ENCODE peak calls at places on chromosomes 3 and 15, in nine cellular contexts. Q, P, Y, N, G, W, O, R and F are unnamed samples.

GRCh38 chr3:49647741-49648140 is 26.4 kb upstream of the APEH start:
- DNase-seq in W (no peak), P (no peak), Q (no peak), O (no peak), G (no peak), N (no peak), Y (no peak), R (no peak), F (no peak)

GRCh38 chr3:13268961-13269391 is 151.1 kb downstream of the NUP210 start:
- DNase-seq in P (no peak), G (no peak), Q (no peak), R (no peak), O (no peak), N (no peak), Y (no peak), W (no peak), F (no peak)

GRCh38 chr3:72591522-72592421 is 256.5 kb downstream of the SHQ1 start:
- DNase-seq in O (no peak), P (peak; percentile 11), Y (no peak), R (no peak), Q (no peak), G (peak; percentile 58), W (peak; percentile 77), N (no peak), F (peak; percentile 60)

GRCh38 chr3:133038089-133038730 is at the start of gene TMEM108:
- DNase-seq in G (peak; percentile 88), N (peak; percentile 87), Y (peak; percentile 45), R (peak; percentile 29), W (no peak), P (peak; percentile 79), Q (peak; percentile 75), O (peak; percentile 87), F (peak; percentile 39)

GRCh38 chr15:61057830-61058529 is 171.1 kb downstream of the RORA start:
- DNase-seq in Q (no peak), W (no peak), N (no peak), Y (no peak), R (no peak), P (no peak), G (no peak), O (no peak), F (no peak)

GRCh38 chr15:41661529-41662225 is 1.5 kb downstream of the MGA start:
- DNase-seq in O (peak; percentile 84), P (peak; percentile 79), Y (peak; percentile 69), G (peak; percentile 69), R (peak; percentile 57), Q (peak; percentile 44), N (peak; percentile 82), W (peak; percentile 72), F (peak; percentile 87)

GRCh38 chr3:136955813-136956212 is 2.0 kb upstream of the IL20RB start:
- DNase-seq in N (no peak), O (no peak), W (peak; percentile 79), Y (no peak), P (no peak), G (no peak), Q (no peak), R (no peak), F (no peak)

GRCh38 chr15:83248151-83248851 is 36.2 kb downstream of the BNC1 start:
- DNase-seq in R (peak; percentile 13), N (peak; percentile 84), O (peak; percentile 71), P (peak; percentile 42), G (peak; percentile 39), Q (no peak), Y (peak; percentile 48), W (peak; percentile 60), F (peak; percentile 73)

GRCh38 chr15:100311099-100311751 is 30.6 kb downstream of the ADAMTS17 start:
- DNase-seq in Q (no peak), R (no peak), W (no peak), G (no peak), Y (no peak), P (no peak), N (no peak), O (peak; percentile 21), F (no peak)

GRCh38 chr15:29687939-29688884 is 134.1 kb downstream of the TJP1 start:
- DNase-seq in O (no peak), Y (no peak), G (no peak), P (no peak), N (no peak), R (no peak), W (no peak), Q (no peak), F (no peak)

GRCh38 chr3:181316481-181316880 is 326.9 kb upstream of the DNAJC19 start:
- DNase-seq in G (peak; percentile 4), N (no peak), P (no peak), W (peak; percentile 30), R (no peak), O (no peak), Q (no peak), Y (no peak), F (peak; percentile 19)

GRCh38 chr3:158528306-158528705 is 42.7 kb upstream of the MLF1 start:
- DNase-seq in Q (no peak), Y (no peak), N (no peak), G (no peak), R (no peak), P (no peak), W (no peak), O (no peak), F (no peak)

GRCh38 chr3:28317438-28318022 is 31.0 kb upstream of the ZCWPW2 start:
- DNase-seq in G (peak; percentile 12), O (peak; percentile 24), Q (no peak), P (no peak), R (peak; percentile 16), N (peak; percentile 53), W (peak; percentile 36), Y (peak; percentile 62), F (peak; percentile 48)

GRCh38 chr3:46266598-46266997 is 24.3 kb downstream of the CCR3 start:
- DNase-seq in W (peak; percentile 38), Y (no peak), R (no peak), G (no peak), Q (no peak), O (no peak), P (no peak), N (no peak), F (no peak)

GRCh38 chr3:172280406-172281051 is 167.7 kb downstream of the GHSR start:
- DNase-seq in Q (no peak), N (no peak), W (peak; percentile 80), O (no peak), P (no peak), Y (no peak), R (no peak), G (peak; percentile 8), F (no peak)

GRCh38 chr15:69059170-69059943 is 44.9 kb downstream of the NOX5 start:
- DNase-seq in O (peak; percentile 83), W (peak; percentile 81), Y (peak; percentile 82), Q (peak; percentile 56), N (peak; percentile 95), G (peak; percentile 94), P (peak; percentile 70), R (peak; percentile 74), F (peak; percentile 99)

GRCh38 chr3:72448858-72449257 is 399.4 kb downstream of the SHQ1 start:
- DNase-seq in W (peak; percentile 72), Q (no peak), Y (no peak), G (peak; percentile 32), N (no peak), P (no peak), O (no peak), R (no peak), F (no peak)

GRCh38 chr3:107882261-107882660 is 208.6 kb downstream of the CD47 start:
- DNase-seq in Q (no peak), R (no peak), O (no peak), Y (no peak), N (no peak), W (no peak), G (no peak), P (no peak), F (no peak)

GRCh38 chr3:188000361-188000861 is 153.5 kb upstream of the LPP start:
- DNase-seq in Y (peak; percentile 43), N (no peak), G (no peak), R (no peak), O (no peak), P (no peak), W (no peak), Q (peak; percentile 59), F (no peak)

GRCh38 chr15:33201376-33202189 is 7.1 kb upstream of the FMN1 start:
- DNase-seq in Y (peak; percentile 70), P (no peak), G (peak; percentile 67), W (peak; percentile 84), N (peak; percentile 58), Q (peak; percentile 39), R (peak; percentile 41), O (peak; percentile 23), F (peak; percentile 42)

GRCh38 chr15:43769584-43770228 is 7.1 kb downstream of the ELL3 start:
- DNase-seq in N (peak; percentile 54), R (peak; percentile 60), G (peak; percentile 64), W (peak; percentile 57), Y (peak; percentile 71), O (peak; percentile 39), Q (no peak), P (no peak), F (peak; percentile 62)

GRCh38 chr15:75468908-75469307 is 17.4 kb upstream of the SIN3A start:
- DNase-seq in G (no peak), R (no peak), W (no peak), P (no peak), Y (no peak), N (no peak), O (no peak), Q (no peak), F (no peak)

GRCh38 chr15:85531083-85531482 is 150.7 kb downstream of the AKAP13 start:
- DNase-seq in P (no peak), N (no peak), O (no peak), Q (no peak), G (no peak), Y (no peak), W (no peak), R (no peak), F (no peak)

GRCh38 chr3:140552898-140553297 is 125.0 kb upstream of the TRIM42 start:
- DNase-seq in W (no peak), G (peak; percentile 60), Y (no peak), Q (no peak), P (no peak), O (no peak), N (no peak), R (no peak), F (no peak)

GRCh38 chr15:68821190-68821897 is 649 bp upstream of the ANP32A start:
- DNase-seq in O (no peak), R (no peak), Y (peak; percentile 35), P (no peak), Q (no peak), G (no peak), W (no peak), N (no peak), F (no peak)

GRCh38 chr15:77384589-77385359 is 35.1 kb downstream of the PEAK1 start:
- DNase-seq in G (no peak), N (no peak), Y (no peak), R (no peak), Q (no peak), W (no peak), O (no peak), P (no peak), F (no peak)